ENCODE peak calls at places on chromosomes 5 and 9, in four cellular contexts. Y is choroid plexus epithelial cell, D is GM13976, X is colonic mucosa. Q is an unnamed sample.
A peak's percentile ranks its signal among the peaks of the same experiment; 100 is the strongest.

GRCh38 chr5:42951847-42952411 is 88.2 kb downstream of the ANXA2R start:
- DNase-seq in X (peak; percentile 37), D (peak; percentile 73), Y (peak; percentile 64), Q (peak; percentile 59)

GRCh38 chr9:89669361-89669842 is 64.6 kb downstream of the GADD45G start:
- DNase-seq in D (no peak), Y (no peak), X (no peak), Q (no peak)

GRCh38 chr5:40503438-40503837 is 176.3 kb upstream of the PTGER4 start:
- DNase-seq in Y (peak; percentile 14), X (peak; percentile 27), D (no peak), Q (no peak)

GRCh38 chr9:75239176-75239575 is 150.9 kb downstream of the OSTF1 start:
- DNase-seq in X (no peak), D (no peak), Y (peak; percentile 87), Q (no peak)

GRCh38 chr9:103574056-103574455 is 520.1 kb upstream of the SMC2 start:
- DNase-seq in D (no peak), Y (peak; percentile 1), X (no peak), Q (no peak)

GRCh38 chr9:96566401-96567202 is 53.0 kb downstream of the CDC14B start:
- DNase-seq in X (peak; percentile 91), Y (peak; percentile 31), D (peak; percentile 92), Q (peak; percentile 90)

GRCh38 chr5:67203701-67204074 is 7.1 kb upstream of the CD180 start:
- DNase-seq in D (no peak), X (no peak), Y (no peak), Q (no peak)

GRCh38 chr9:106420511-106420944 is 442.4 kb upstream of the ZNF462 start:
- DNase-seq in D (peak; percentile 16), Y (no peak), X (no peak), Q (peak; percentile 12)

GRCh38 chr9:12163775-12164458 is 529.3 kb upstream of the TYRP1 start:
- DNase-seq in Y (no peak), D (no peak), X (no peak), Q (no peak)

GRCh38 chr9:16154570-16155078 is 601.8 kb downstream of the CCDC171 start:
- DNase-seq in X (peak; percentile 49), Y (peak; percentile 30), D (peak; percentile 47), Q (peak; percentile 21)

GRCh38 chr5:53089481-53089976 is 20.0 kb downstream of the MOCS2 start:
- DNase-seq in X (no peak), D (no peak), Y (peak; percentile 86), Q (peak; percentile 22)

GRCh38 chr9:23615569-23615968 is 210.5 kb downstream of the ELAVL2 start:
- DNase-seq in Y (no peak), X (no peak), D (no peak), Q (no peak)

GRCh38 chr9:16143947-16144890 is 591.4 kb downstream of the CCDC171 start:
- DNase-seq in X (no peak), Y (no peak), D (no peak), Q (no peak)

GRCh38 chr5:71587709-71588532 is 781 bp downstream of the MCCC2 start:
- DNase-seq in D (peak; percentile 52), Y (no peak), X (no peak), Q (peak; percentile 33)

GRCh38 chr5:170313344-170313743 is 15.8 kb upstream of the LCP2 start:
- DNase-seq in Y (no peak), X (no peak), D (no peak), Q (no peak)

GRCh38 chr5:34740306-34740891 is 84.3 kb downstream of the RAI14 start:
- DNase-seq in X (no peak), Y (peak; percentile 38), D (no peak), Q (no peak)

GRCh38 chr5:76684756-76685594 is 31.0 kb upstream of the F2R start:
- DNase-seq in Y (no peak), X (no peak), D (no peak), Q (no peak)

GRCh38 chr5:119400248-119400647 is 44.4 kb downstream of the TNFAIP8 start:
- DNase-seq in Y (no peak), X (peak; percentile 29), D (no peak), Q (no peak)

GRCh38 chr5:2310946-2311345 is 428.2 kb upstream of the IRX4 start:
- DNase-seq in D (no peak), Y (no peak), X (no peak), Q (no peak)

GRCh38 chr5:117242028-117242427 is 667.4 kb upstream of the SEMA6A start:
- DNase-seq in X (no peak), Y (no peak), D (no peak), Q (no peak)

DNA sequence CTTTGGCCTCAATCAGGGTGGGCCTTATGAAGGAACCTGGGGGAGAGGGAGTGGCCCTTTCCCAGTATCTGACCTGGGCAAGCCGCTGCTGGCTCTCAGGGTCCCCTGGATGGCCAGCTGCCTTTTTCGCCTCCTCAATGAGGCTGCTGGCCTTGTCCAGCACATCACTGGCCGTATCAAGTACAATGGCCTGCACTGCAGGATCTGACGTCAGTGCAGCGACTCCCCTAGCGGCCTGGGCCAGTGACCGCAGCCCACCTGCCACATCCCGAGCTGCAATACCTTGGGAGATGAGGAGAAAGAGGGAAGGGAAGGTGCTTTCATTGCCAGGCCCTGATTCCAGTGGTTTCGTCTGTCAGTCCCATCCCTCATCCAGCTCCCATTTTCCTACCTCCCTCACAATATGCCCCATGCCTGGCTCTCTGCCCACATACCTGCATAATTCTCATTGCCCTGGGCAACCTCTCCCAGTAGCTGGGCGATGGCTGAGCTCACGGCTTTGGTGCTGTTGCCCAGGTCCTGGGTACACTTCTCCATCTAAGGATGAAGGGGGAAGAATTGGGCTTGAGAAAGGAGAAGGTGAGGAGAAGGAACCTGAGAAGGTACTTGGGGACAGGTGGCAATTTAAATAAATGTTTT is 19.1 kb downstream of the TLN1 start:
- DNase-seq in D (no peak), X (no peak), Y (no peak), Q (no peak)
- TF ChIP-seq CTCF in D (no peak), X (no peak), Y (no peak), Q (no peak)

DNA sequence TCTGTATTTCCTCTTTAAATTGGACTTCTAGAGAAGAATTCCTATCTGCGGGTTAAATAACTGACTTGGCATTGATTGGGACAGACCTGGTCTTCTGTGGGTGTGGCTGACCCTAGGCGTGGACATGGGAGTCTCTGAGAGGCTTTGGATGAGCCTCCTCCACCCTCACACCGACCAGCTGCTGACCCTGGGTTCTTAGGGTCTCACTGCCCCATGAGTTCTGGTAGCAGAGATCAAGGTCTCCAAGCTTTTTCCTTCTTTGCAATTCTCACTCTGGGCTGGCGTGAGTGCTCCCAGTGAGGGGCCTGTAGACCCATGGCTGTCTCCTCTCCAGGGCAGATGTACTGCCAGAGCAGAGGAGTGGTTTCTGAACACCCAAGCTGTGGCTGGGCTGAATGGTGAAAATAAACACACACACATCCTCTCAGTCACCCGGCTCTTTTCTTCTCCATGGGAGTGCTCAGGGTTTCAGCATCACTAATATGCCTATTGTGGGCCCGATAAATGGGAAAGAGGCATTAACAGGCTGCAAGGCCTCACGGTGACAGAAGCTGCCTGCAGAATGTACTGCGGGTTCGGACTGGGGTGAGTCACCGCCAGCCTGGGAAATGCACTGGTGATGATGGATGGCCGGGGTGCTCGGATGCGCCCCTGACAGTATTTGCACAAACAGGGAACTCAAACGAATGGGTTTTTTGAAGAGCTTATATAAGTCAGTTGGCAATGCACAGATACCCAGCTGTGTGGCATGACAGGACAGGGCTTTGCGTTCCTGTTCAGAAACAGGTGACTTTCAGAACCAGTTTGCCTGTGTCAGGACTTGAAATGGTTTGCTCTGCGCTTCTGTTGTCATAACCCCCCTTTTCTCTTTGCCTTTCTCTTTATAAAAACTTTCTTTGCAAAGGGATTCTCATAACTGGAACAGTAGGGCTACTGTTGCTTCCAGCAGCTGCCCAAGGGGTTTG is 41.9 kb upstream of the PITX1 start:
- DNase-seq in D (no peak), X (no peak), Y (no peak), Q (no peak)
- TF ChIP-seq CTCF in D (no peak), X (no peak), Y (no peak), Q (no peak)

GRCh38 chr5:37492778-37493555 is 113.8 kb downstream of the WDR70 start:
- DNase-seq in Y (peak; percentile 47), X (no peak), D (no peak), Q (no peak)

GRCh38 chr5:37495668-37496067 is 116.5 kb downstream of the WDR70 start:
- DNase-seq in D (no peak), Y (peak; percentile 60), X (no peak), Q (no peak)

GRCh38 chr5:37496902-37497445 is 117.9 kb downstream of the WDR70 start:
- DNase-seq in Y (no peak), D (no peak), X (no peak), Q (no peak)

GRCh38 chr5:37494756-37495155 is 115.6 kb downstream of the WDR70 start:
- DNase-seq in Y (no peak), X (no peak), D (no peak), Q (no peak)

GRCh38 chr5:37495210-37495609 is 116.1 kb downstream of the WDR70 start:
- DNase-seq in X (no peak), Y (peak; percentile 52), D (no peak), Q (no peak)
- TF ChIP-seq CTCF in X (no peak), Y (peak; percentile 49), D (no peak), Q (no peak)

DNA sequence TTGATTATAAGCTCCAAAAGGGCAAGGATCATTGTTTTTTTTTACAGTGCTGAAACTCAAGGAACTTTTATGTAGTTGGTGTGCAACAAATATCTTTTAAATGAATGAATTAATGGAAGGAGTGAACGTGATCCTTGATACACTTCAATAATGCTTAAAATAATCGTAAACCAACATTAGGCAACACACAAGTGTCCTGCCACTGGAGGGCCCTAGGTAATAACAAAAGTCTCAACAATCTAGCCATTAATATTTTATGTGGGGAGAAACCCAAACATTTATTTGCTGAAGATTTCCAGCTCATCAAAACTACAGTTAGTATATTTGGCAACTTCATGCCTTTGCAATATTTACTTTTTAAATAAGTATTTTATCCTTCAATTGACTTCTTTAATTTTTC is 309.0 kb upstream of the FBXL7 start:
- DNase-seq in Y (peak; percentile 44), X (no peak), D (no peak), Q (no peak)
- TF ChIP-seq CTCF in Y (peak; percentile 51), X (no peak), D (no peak), Q (no peak)

GRCh38 chr9:137215196-137215986 is 6.6 kb downstream of the RNF208 start:
- DNase-seq in X (no peak), Y (no peak), D (no peak), Q (no peak)

GRCh38 chr9:137211532-137211931 is 6.0 kb downstream of the NDOR1 start:
- DNase-seq in D (no peak), X (no peak), Y (no peak), Q (no peak)

GRCh38 chr9:137213160-137214060 is 7.9 kb downstream of the NDOR1 start:
- DNase-seq in X (no peak), Y (no peak), D (no peak), Q (no peak)

GRCh38 chr9:137214620-137215019 is 7.4 kb downstream of the RNF208 start:
- DNase-seq in Y (no peak), X (no peak), D (no peak), Q (no peak)

GRCh38 chr9:137212520-137212919 is 7.0 kb downstream of the NDOR1 start:
- DNase-seq in D (no peak), X (no peak), Y (no peak), Q (no peak)
- TF ChIP-seq CTCF in D (no peak), X (no peak), Y (no peak), Q (no peak)

DNA sequence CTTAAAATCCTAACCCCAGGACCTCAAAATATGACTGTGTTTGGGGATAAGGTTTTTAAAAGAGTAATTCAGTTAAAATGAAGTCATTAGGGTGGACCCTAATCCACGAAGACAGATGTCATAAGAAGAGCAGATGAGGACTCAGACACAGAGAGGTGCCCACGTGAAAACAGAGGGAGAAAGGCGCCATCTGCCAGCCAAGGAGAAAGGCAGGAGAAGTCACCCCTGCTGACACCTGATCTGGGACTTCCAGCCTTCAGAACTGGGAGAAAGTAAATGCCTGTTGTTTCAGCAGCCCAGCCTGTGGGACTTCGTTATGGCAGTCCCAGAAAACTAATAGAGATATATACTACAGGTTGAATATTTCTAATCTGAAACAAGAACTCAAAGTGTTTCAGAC is 67.4 kb downstream of the ROR2 start:
- DNase-seq in D (no peak), Y (no peak), X (no peak), Q (no peak)
- TF ChIP-seq CTCF in D (peak; percentile 28), Y (no peak), X (no peak), Q (no peak)